ENCODE peak calls at places on chromosomes 13 and 19, in nine cellular contexts. D, E, J, B, Y, W, F, M and K are unnamed samples.

GRCh38 chr13:79468402-79468801 is 12.6 kb upstream of the NDFIP2 start:
- DNase-seq in D (no peak), M (no peak), J (no peak), W (no peak), B (no peak), F (no peak), Y (no peak), E (no peak), K (no peak)

GRCh38 chr19:12868540-12869112 is 12.6 kb downstream of the DNASE2 start:
- DNase-seq in J (peak), Y (no peak), E (no peak), W (peak), B (no peak), M (peak), F (no peak), D (no peak), K (no peak)

GRCh38 chr19:10219678-10220077 is 11.5 kb downstream of the S1PR2 start:
- DNase-seq in B (no peak), J (peak), W (no peak), F (no peak), E (no peak), Y (no peak), M (peak), D (no peak), K (no peak)

GRCh38 chr13:68551701-68552522 is 1321.8 kb upstream of the PCDH9 start:
- DNase-seq in F (no peak), E (no peak), J (no peak), M (no peak), D (no peak), Y (no peak), B (no peak), W (no peak), K (no peak)

GRCh38 chr19:32063601-32064000 is 281.8 kb upstream of the ZNF507 start:
- DNase-seq in Y (no peak), E (no peak), M (no peak), J (no peak), D (no peak), F (no peak), W (no peak), B (no peak), K (no peak)

GRCh38 chr13:35785563-35786327 is 309.3 kb upstream of the MAB21L1 start:
- DNase-seq in F (no peak), D (no peak), W (peak), B (no peak), J (no peak), M (no peak), Y (no peak), E (no peak), K (no peak)

GRCh38 chr19:4089400-4089908 is 22.8 kb upstream of the ZBTB7A start:
- DNase-seq in E (no peak), F (peak), M (no peak), J (no peak), Y (peak), D (no peak), W (no peak), B (no peak), K (no peak)

GRCh38 chr19:4970558-4971423 is 1.9 kb downstream of the KDM4B start:
- DNase-seq in W (peak), E (peak), B (peak), Y (peak), J (no peak), F (peak), M (peak), D (no peak), K (peak)

GRCh38 chr13:46756977-46757376 is 40.0 kb downstream of the ESD start:
- DNase-seq in M (no peak), D (no peak), Y (no peak), F (no peak), B (no peak), E (no peak), J (no peak), W (no peak), K (no peak)

GRCh38 chr13:26909515-26909914 is 148.9 kb upstream of the GPR12 start:
- DNase-seq in Y (no peak), M (no peak), D (no peak), E (peak), B (no peak), W (no peak), F (no peak), J (no peak), K (no peak)

GRCh38 chr13:80048802-80049201 is 292.1 kb downstream of the SPRY2 start:
- DNase-seq in M (peak), F (peak), Y (peak), W (no peak), B (peak), E (peak), J (peak), D (peak), K (peak)

GRCh38 chr13:107434347-107434746 is 781.0 kb downstream of the LIG4 start:
- DNase-seq in D (no peak), M (no peak), F (no peak), W (no peak), J (no peak), Y (no peak), B (no peak), E (no peak), K (no peak)

GRCh38 chr13:107669356-107669755 is 546.0 kb downstream of the LIG4 start:
- DNase-seq in E (no peak), B (no peak), Y (no peak), D (no peak), M (no peak), W (no peak), J (no peak), F (no peak), K (no peak)

GRCh38 chr13:69168436-69168835 is 939.2 kb upstream of the ATXN8OS start:
- DNase-seq in D (no peak), F (no peak), M (no peak), B (no peak), J (peak), W (no peak), Y (no peak), E (no peak), K (no peak)

GRCh38 chr13:69565334-69565733 is 542.3 kb upstream of the ATXN8OS start:
- DNase-seq in Y (peak), M (peak), B (no peak), E (no peak), F (no peak), J (peak), W (peak), D (no peak), K (no peak)

GRCh38 chr19:29678484-29679106 is 13.3 kb downstream of the PLEKHF1 start:
- DNase-seq in F (no peak), M (no peak), B (no peak), E (peak), D (peak), W (peak), Y (peak), J (no peak), K (peak)

GRCh38 chr13:69970521-69970920 is 137.1 kb upstream of the ATXN8OS start:
- DNase-seq in W (no peak), F (no peak), M (no peak), E (no peak), J (peak), B (no peak), D (no peak), Y (no peak), K (no peak)

GRCh38 chr13:37645181-37645580 is 46.6 kb upstream of the POSTN start:
- DNase-seq in F (no peak), E (no peak), B (no peak), M (no peak), Y (no peak), W (no peak), D (no peak), J (no peak), K (no peak)

GRCh38 chr13:70253411-70253810 is 145.2 kb upstream of the KLHL1 start:
- DNase-seq in D (no peak), B (no peak), W (no peak), M (no peak), Y (no peak), J (no peak), F (no peak), E (no peak), K (no peak)

GRCh38 chr13:112256716-112257497 is 119.2 kb upstream of the SPACA7 start:
- DNase-seq in J (no peak), D (no peak), Y (no peak), M (no peak), F (no peak), W (no peak), B (no peak), E (no peak), K (no peak)

GRCh38 chr13:73220966-73221720 is 162.3 kb downstream of the KLF5 start:
- DNase-seq in Y (peak), E (no peak), J (peak), D (no peak), B (no peak), M (no peak), F (no peak), W (no peak), K (no peak)

GRCh38 chr13:29954082-29955043 is 103.9 kb upstream of the UBL3 start:
- DNase-seq in E (no peak), F (peak), W (no peak), Y (no peak), D (no peak), M (no peak), B (no peak), J (no peak), K (no peak)

GRCh38 chr13:62524498-62524897 is 1108.8 kb upstream of the PCDH20 start:
- DNase-seq in E (no peak), Y (no peak), F (no peak), B (no peak), J (no peak), W (no peak), M (no peak), D (no peak), K (no peak)

GRCh38 chr19:12695997-12696365 is 450 bp downstream of the FBXW9 start:
- DNase-seq in M (no peak), D (no peak), Y (no peak), F (no peak), J (no peak), B (no peak), E (no peak), W (peak), K (no peak)

GRCh38 chr13:44141213-44141724 is 232.4 kb upstream of the SERP2 start:
- DNase-seq in J (no peak), F (peak), W (no peak), Y (no peak), E (no peak), M (peak), B (no peak), D (no peak), K (peak)

GRCh38 chr13:97425570-97425969 is 8.4 kb upstream of the RAP2A start:
- DNase-seq in Y (no peak), B (no peak), M (no peak), J (no peak), F (no peak), W (no peak), D (no peak), E (no peak), K (no peak)

GRCh38 chr13:47184311-47184710 is 287.5 kb upstream of the HTR2A start:
- DNase-seq in E (no peak), W (no peak), M (no peak), Y (no peak), F (no peak), D (no peak), B (no peak), J (no peak), K (no peak)

GRCh38 chr13:113928701-113929627 is 44.9 kb downstream of the C13orf46 start:
- DNase-seq in J (no peak), B (peak), F (peak), M (no peak), E (peak), Y (peak), W (peak), D (peak), K (peak)

GRCh38 chr13:35140321-35140720 is 198.3 kb downstream of the NBEA start:
- DNase-seq in D (no peak), W (no peak), E (no peak), Y (no peak), J (no peak), F (no peak), B (no peak), M (no peak), K (no peak)

GRCh38 chr13:111972261-111972780 is 94.6 kb upstream of the SOX1 start:
- DNase-seq in Y (no peak), M (no peak), B (no peak), W (no peak), E (no peak), F (no peak), J (no peak), D (no peak), K (no peak)

GRCh38 chr19:44912854-44913253 is 1.6 kb upstream of the APOC1 start:
- DNase-seq in W (no peak), M (no peak), E (peak), F (peak), Y (peak), D (no peak), B (no peak), J (no peak), K (peak)

GRCh38 chr13:35887028-35887666 is 244.0 kb downstream of the DCLK1 start:
- DNase-seq in F (no peak), Y (no peak), M (no peak), B (no peak), W (no peak), D (no peak), J (no peak), E (no peak), K (no peak)

GRCh38 chr19:492091-492531 is 4.2 kb upstream of the MADCAM1 start:
- DNase-seq in J (no peak), W (peak), B (no peak), M (peak), D (no peak), Y (no peak), F (no peak), E (no peak), K (no peak)

GRCh38 chr13:33665776-33666175 is 152.2 kb upstream of the RFC3 start:
- DNase-seq in E (no peak), D (no peak), Y (no peak), J (no peak), W (no peak), M (no peak), F (no peak), B (no peak), K (no peak)

GRCh38 chr13:28531195-28531955 is 36.4 kb upstream of the FLT1 start:
- DNase-seq in D (no peak), F (peak), W (peak), M (no peak), B (peak), E (no peak), J (no peak), Y (peak), K (no peak)

GRCh38 chr19:36136975-36137686 is 2.7 kb upstream of the CAPNS1 start:
- DNase-seq in B (peak), W (no peak), F (peak), D (no peak), Y (peak), E (peak), J (peak), M (no peak), K (no peak)
- TF ChIP-seq EP300 in B (no peak), W (no peak), F (no peak), D (peak), Y (no peak), E (no peak), J (no peak), M (no peak), K (no peak)

GRCh38 chr19:18452386-18452785 is 14.5 kb upstream of the ISYNA1 start:
- DNase-seq in B (no peak), Y (no peak), D (no peak), F (no peak), W (no peak), E (no peak), M (no peak), J (no peak), K (no peak)

GRCh38 chr19:18450021-18450933 is 12.3 kb upstream of the ISYNA1 start:
- DNase-seq in E (peak), B (no peak), D (no peak), M (no peak), W (no peak), F (no peak), J (no peak), Y (no peak), K (no peak)

GRCh38 chr19:18449552-18449951 is 11.6 kb upstream of the ISYNA1 start:
- DNase-seq in J (no peak), W (no peak), F (no peak), M (no peak), D (no peak), B (no peak), E (no peak), Y (no peak), K (no peak)

GRCh38 chr19:18453269-18454024 is 15.5 kb upstream of the ISYNA1 start:
- DNase-seq in Y (no peak), M (no peak), D (no peak), B (no peak), F (no peak), W (no peak), J (peak), E (no peak), K (no peak)

GRCh38 chr19:18450934-18451836 is 13.3 kb upstream of the ISYNA1 start:
- DNase-seq in F (peak), E (peak), B (peak), M (peak), D (peak), W (peak), Y (peak), J (peak), K (peak)
- TF ChIP-seq CTCF in F (peak), E (peak), B (peak), M (peak), D (peak), W (peak), Y (peak), J (peak), K (peak)

GRCh38 chr13:49436890-49437289 is 7.0 kb downstream of the CAB39L start:
- DNase-seq in D (peak), J (peak), W (no peak), M (no peak), F (no peak), B (no peak), E (peak), Y (no peak), K (peak)
- TF ChIP-seq EP300 in D (peak), J (no peak), W (no peak), M (no peak), F (no peak), B (no peak), E (no peak), Y (no peak), K (no peak)

GRCh38 chr19:1671716-1672037 is 19.3 kb upstream of the TCF3 start:
- DNase-seq in D (no peak), E (no peak), W (no peak), J (no peak), B (no peak), F (no peak), M (no peak), Y (no peak), K (no peak)

GRCh38 chr19:1672769-1673644 is 20.6 kb upstream of the TCF3 start:
- DNase-seq in F (no peak), J (no peak), D (no peak), Y (no peak), W (peak), E (no peak), M (peak), B (no peak), K (no peak)

GRCh38 chr19:1674293-1674679 is 21.9 kb upstream of the TCF3 start:
- DNase-seq in B (no peak), Y (no peak), M (peak), J (no peak), F (no peak), E (no peak), W (peak), D (no peak), K (no peak)

GRCh38 chr19:1673645-1674292 is 21.4 kb upstream of the TCF3 start:
- DNase-seq in Y (no peak), D (no peak), J (no peak), M (peak), E (no peak), B (no peak), F (no peak), W (peak), K (no peak)

GRCh38 chr19:1672038-1672768 is 19.8 kb upstream of the TCF3 start:
- DNase-seq in E (no peak), W (peak), D (no peak), M (peak), Y (peak), J (no peak), F (no peak), B (no peak), K (peak)
- TF ChIP-seq CTCF in E (peak), W (peak), D (peak), M (peak), Y (peak), J (peak), F (peak), B (peak), K (peak)

GRCh38 chr19:50349277-50350057 is 16.0 kb downstream of the NAPSA start:
- DNase-seq in F (no peak), M (no peak), J (no peak), W (no peak), E (no peak), Y (no peak), B (no peak), D (no peak), K (no peak)
- TF ChIP-seq EP300 in F (no peak), M (no peak), J (no peak), W (no peak), E (no peak), Y (no peak), B (no peak), D (no peak), K (no peak)

GRCh38 chr19:6710273-6711077 is 10.0 kb downstream of the C3 start:
- DNase-seq in D (no peak), B (no peak), J (no peak), Y (no peak), M (peak), F (no peak), W (no peak), E (no peak), K (no peak)
- TF ChIP-seq CTCF in D (no peak), B (no peak), J (no peak), Y (no peak), M (peak), F (no peak), W (no peak), E (no peak), K (no peak)

DNA sequence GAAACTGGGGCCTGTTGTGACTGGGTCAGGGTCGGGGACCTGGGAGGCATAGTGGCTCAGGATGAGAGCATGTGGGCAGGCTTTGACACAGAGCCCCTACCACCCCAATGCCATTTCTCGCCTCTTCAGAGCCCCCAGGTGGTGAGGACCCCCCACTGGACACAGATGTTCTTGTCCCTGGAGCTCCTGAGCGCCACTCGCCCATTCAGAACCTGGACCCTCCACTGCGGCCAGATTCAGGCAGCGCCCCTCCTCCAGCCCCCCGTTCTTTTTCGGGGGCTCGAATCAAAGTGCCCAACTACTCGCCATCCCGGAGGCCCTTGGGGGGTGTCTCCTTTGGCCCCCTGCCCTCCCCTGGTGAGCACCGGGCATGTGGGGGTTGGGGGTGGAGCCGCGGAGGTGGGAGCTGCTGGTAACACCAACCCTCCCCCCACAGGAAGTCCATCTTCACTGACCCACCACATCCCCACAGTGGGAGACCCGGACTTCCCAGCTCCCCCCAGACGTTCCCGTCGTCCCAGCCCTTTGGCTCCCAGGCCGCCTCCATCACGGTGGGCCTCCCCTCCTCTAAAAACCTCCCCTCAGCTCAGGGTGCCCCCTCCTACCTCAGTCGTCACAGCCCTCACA is 10.4 kb downstream of the IGFLR1 start:
- DNase-seq in M (no peak), F (no peak), W (no peak), Y (no peak), J (no peak), E (no peak), B (no peak), D (no peak), K (no peak)
- TF ChIP-seq EP300 in M (no peak), F (no peak), W (no peak), Y (no peak), J (no peak), E (no peak), B (no peak), D (no peak), K (no peak)